ENCODE peak calls at places on chromosome 12, in ten cellular contexts. T, O, U, K, Q, E, Y, I, D and W are unnamed samples.

GRCh38 chr12:101407054-101407437 is 526 bp downstream of the ARL1 start:
- DNase-seq in D (no peak), I (no peak), K (no peak), U (peak; percentile 56), T (no peak), O (no peak), E (no peak), Q (no peak), Y (peak; percentile 64), W (no peak)

GRCh38 chr12:33486058-33486457 is 46.4 kb upstream of the SYT10 start:
- DNase-seq in T (peak; percentile 8), O (no peak), I (no peak), Q (no peak), U (no peak), D (no peak), Y (no peak), E (no peak), K (no peak), W (peak; percentile 49)

GRCh38 chr12:116390656-116391335 is 113.3 kb upstream of the MED13L start:
- DNase-seq in K (peak; percentile 47), D (no peak), O (no peak), I (no peak), E (no peak), Q (peak; percentile 31), T (no peak), U (no peak), Y (no peak), W (no peak)

GRCh38 chr12:40325349-40325960 is 100.7 kb downstream of the LRRK2 start:
- DNase-seq in I (no peak), K (peak; percentile 7), E (no peak), T (peak; percentile 59), D (peak; percentile 44), O (no peak), Y (peak; percentile 35), Q (no peak), U (peak; percentile 34), W (peak; percentile 3)

GRCh38 chr12:67892289-67892688 is 97.0 kb upstream of the IFNG-AS1 start:
- DNase-seq in O (no peak), I (no peak), U (no peak), D (no peak), Y (no peak), T (no peak), E (no peak), K (no peak), Q (no peak), W (no peak)

GRCh38 chr12:29073631-29074239 is 75.3 kb upstream of the FAR2 start:
- DNase-seq in D (no peak), T (peak; percentile 64), O (no peak), Q (no peak), Y (peak; percentile 47), I (no peak), U (peak; percentile 75), K (peak; percentile 44), E (peak; percentile 44), W (peak; percentile 21)

GRCh38 chr12:24895612-24896011 is 53.3 kb downstream of the BCAT1 start:
- DNase-seq in K (no peak), E (no peak), D (no peak), I (no peak), U (no peak), Q (no peak), T (no peak), Y (no peak), O (no peak), W (no peak)

GRCh38 chr12:93098077-93098476 is 169.0 kb upstream of the EEA1 start:
- DNase-seq in K (no peak), I (peak; percentile 62), O (no peak), Y (peak; percentile 70), D (peak; percentile 49), Q (peak; percentile 72), U (peak; percentile 58), E (no peak), T (peak; percentile 69), W (peak; percentile 58)

GRCh38 chr12:95805864-95806669 is 15.5 kb upstream of the NTN4 start:
- DNase-seq in E (peak; percentile 76), O (no peak), K (peak; percentile 99), T (peak; percentile 99), U (peak; percentile 37), Y (no peak), D (no peak), I (no peak), Q (no peak), W (peak; percentile 65)

GRCh38 chr12:117151195-117152031 is 38.9 kb downstream of the FBXO21 start:
- DNase-seq in Q (peak; percentile 60), T (peak; percentile 57), O (peak; percentile 73), I (peak; percentile 81), D (peak; percentile 92), K (peak; percentile 21), U (peak; percentile 77), E (no peak), Y (peak; percentile 88), W (peak; percentile 62)

GRCh38 chr12:11650279-11650696 is 814 bp downstream of the ETV6 start:
- DNase-seq in K (no peak), E (no peak), O (no peak), I (peak; percentile 54), T (no peak), Q (no peak), U (no peak), Y (peak; percentile 79), D (peak; percentile 68), W (peak; percentile 25)

GRCh38 chr12:53381739-53382630 is 2.0 kb downstream of the SP1 start:
- DNase-seq in E (no peak), T (peak; percentile 97), I (peak; percentile 30), U (peak; percentile 54), Q (peak; percentile 57), O (no peak), D (peak; percentile 72), Y (peak; percentile 74), K (peak; percentile 50), W (peak; percentile 49)

GRCh38 chr12:11765817-11766794 is 116.6 kb downstream of the ETV6 start:
- DNase-seq in I (no peak), E (peak; percentile 30), Q (no peak), U (no peak), T (no peak), K (peak; percentile 70), D (no peak), Y (no peak), O (no peak), W (no peak)

GRCh38 chr12:94706250-94706661 is 55.9 kb upstream of the TMCC3 start:
- DNase-seq in T (peak; percentile 87), E (no peak), D (no peak), Q (no peak), O (no peak), U (no peak), Y (no peak), K (no peak), I (no peak), W (no peak)

GRCh38 chr12:62684586-62685295 is 218.1 kb downstream of the MON2 start:
- DNase-seq in Y (no peak), U (peak; percentile 34), T (no peak), O (peak; percentile 68), Q (no peak), I (peak; percentile 84), K (peak; percentile 91), D (no peak), E (no peak), W (no peak)

GRCh38 chr12:56581418-56582145 is 48.5 kb downstream of the BAZ2A start:
- DNase-seq in T (peak; percentile 77), E (no peak), Q (no peak), I (peak; percentile 83), Y (no peak), O (no peak), K (peak; percentile 25), D (no peak), U (no peak), W (no peak)

GRCh38 chr12:125453751-125454150 is 388.5 kb downstream of the AACS start:
- DNase-seq in O (no peak), T (no peak), I (no peak), U (no peak), Q (no peak), Y (peak; percentile 42), K (no peak), D (no peak), E (no peak), W (no peak)

GRCh38 chr12:42789808-42790760 is 200.5 kb upstream of the PRICKLE1 start:
- DNase-seq in K (no peak), D (no peak), I (no peak), Y (no peak), O (no peak), E (no peak), U (no peak), Q (no peak), T (no peak), W (no peak)

DNA sequence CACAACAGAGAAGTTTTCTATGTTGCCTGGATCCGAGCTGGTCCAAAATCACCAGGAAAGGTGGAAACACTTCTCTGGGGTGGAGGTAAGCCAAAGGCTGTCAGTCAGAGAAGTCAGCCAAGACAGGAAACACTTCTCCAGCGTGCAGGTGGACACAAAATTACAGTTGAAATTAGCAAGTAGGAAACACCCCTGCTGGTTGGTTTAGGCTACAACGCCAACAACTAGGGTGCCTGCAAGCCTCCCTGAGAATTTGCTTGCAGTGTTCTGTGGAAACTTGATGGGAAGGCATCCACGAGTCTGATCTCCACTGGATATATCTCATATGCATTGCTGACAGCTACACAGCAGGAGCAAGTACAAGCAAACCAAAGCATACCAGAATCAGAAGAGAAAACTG is 600.5 kb downstream of the RERGL start:
- DNase-seq in I (no peak), Y (no peak), U (no peak), T (no peak), D (peak; percentile 50), Q (no peak), E (no peak), O (no peak), K (no peak), W (no peak)
- TF ChIP-seq CTCF in I (no peak), Y (peak; percentile 35), U (no peak), T (no peak), D (peak; percentile 57), Q (no peak), E (no peak), O (no peak), K (no peak), W (no peak)

GRCh38 chr12:110338754-110339153 is 57.7 kb downstream of the ATP2A2 start:
- DNase-seq in O (no peak), I (no peak), T (no peak), D (no peak), Y (no peak), K (no peak), Q (no peak), U (no peak), E (no peak), W (no peak)
- TF ChIP-seq CTCF in O (no peak), I (no peak), T (peak; percentile 17), D (peak; percentile 43), Y (peak; percentile 7), K (no peak), Q (no peak), U (peak; percentile 7), E (no peak), W (no peak)

GRCh38 chr12:99920561-99920960 is 64.2 kb downstream of the ANKS1B start:
- DNase-seq in I (no peak), T (no peak), D (no peak), E (no peak), K (no peak), Y (no peak), Q (no peak), O (no peak), U (no peak), W (no peak)
- TF ChIP-seq CTCF in I (no peak), T (no peak), D (peak; percentile 24), E (no peak), K (no peak), Y (no peak), Q (no peak), O (no peak), U (no peak), W (no peak)

DNA sequence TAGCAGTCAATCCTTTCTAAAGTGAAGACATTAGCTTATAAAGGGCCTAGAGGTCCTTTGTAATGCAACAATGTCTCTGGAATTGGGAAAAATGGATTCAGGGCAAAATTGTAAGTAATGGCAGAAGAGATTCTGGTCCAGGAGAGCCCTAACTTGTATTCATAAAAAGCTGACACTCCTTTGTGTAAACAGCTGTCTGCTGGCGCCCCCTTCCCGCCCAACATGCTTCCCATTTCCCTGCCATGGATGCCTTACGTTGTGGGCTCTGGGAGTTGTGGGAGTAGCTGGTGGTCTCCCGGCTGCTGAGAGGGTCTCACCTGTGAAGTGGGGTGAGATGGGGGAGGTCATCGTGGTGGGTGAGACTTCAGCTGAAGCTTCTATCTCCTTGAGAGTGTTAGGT is 2.3 kb downstream of the ACRBP start:
- DNase-seq in D (peak; percentile 63), K (no peak), O (peak; percentile 37), I (peak; percentile 51), U (no peak), Y (peak; percentile 57), T (no peak), E (no peak), Q (no peak), W (no peak)
- TF ChIP-seq CTCF in D (peak; percentile 61), K (no peak), O (peak; percentile 47), I (no peak), U (peak; percentile 48), Y (peak; percentile 51), T (peak; percentile 28), E (peak; percentile 6), Q (no peak), W (no peak)